ENCODE peak calls at places on chromosomes 5 and 9, in five cellular contexts. C is A549, L is WTC11, A is NCI-H510A treated with DMSO at 0.1 percent for 48 hours, T is left ventricle myocardium superior. N is an unnamed sample.

GRCh38 chr9:108033976-108034964 is 544.7 kb upstream of the KLF4 start:
- DNase-seq in A (no peak), T (peak), L (no peak), C (no peak), N (no peak)

GRCh38 chr9:131194767-131195166 is 69.4 kb downstream of the NUP214 start:
- DNase-seq in T (no peak), A (no peak), C (no peak), L (no peak), N (no peak)

GRCh38 chr5:38724301-38725030 is 121.3 kb upstream of the OSMR start:
- DNase-seq in A (no peak), L (no peak), T (no peak), C (peak), N (no peak)

GRCh38 chr9:15622596-15622995 is 69.8 kb downstream of the CCDC171 start:
- DNase-seq in L (no peak), T (no peak), A (no peak), C (peak), N (no peak)

GRCh38 chr9:125746017-125746773 is 978 bp upstream of the PBX3 start:
- DNase-seq in T (peak), C (peak), A (peak), L (peak), N (peak)

GRCh38 chr5:87069974-87070608 is 197.6 kb upstream of the RASA1 start:
- DNase-seq in T (no peak), A (no peak), C (peak), L (no peak), N (no peak)

GRCh38 chr9:37146372-37146771 is 26.0 kb downstream of the ZCCHC7 start:
- DNase-seq in C (no peak), T (no peak), L (no peak), A (no peak), N (no peak)

GRCh38 chr5:104189031-104189430 is 626.4 kb upstream of the NUDT12 start:
- DNase-seq in A (no peak), L (no peak), T (no peak), C (no peak), N (no peak)

GRCh38 chr9:70133253-70134208 is 89.9 kb downstream of the MAMDC2 start:
- DNase-seq in A (no peak), L (no peak), T (no peak), C (no peak), N (no peak)

GRCh38 chr9:34611251-34611810 is 566 bp downstream of the RPP25L start:
- DNase-seq in A (no peak), C (no peak), L (no peak), T (no peak), N (no peak)

GRCh38 chr5:143495823-143496275 is 92.4 kb upstream of the NR3C1 start:
- DNase-seq in A (no peak), T (no peak), C (peak), L (no peak), N (no peak)

GRCh38 chr5:142834504-142834903 is 64.3 kb downstream of the ARHGAP26 start:
- DNase-seq in T (no peak), C (no peak), A (no peak), L (no peak), N (no peak)

N was measured in DND-41.